ENCODE peak calls at places on chromosome 16, in nine cellular contexts. M is OCI-LY7, P is nephron progenitor cell, X is heart right ventricle, V is neural progenitor cell, W is GM10248, I is psoas muscle, H is WERI-Rb-1, U is body of pancreas. Q is an unnamed sample.

GRCh38 chr16:71473891-71474290 is 11.8 kb upstream of the ZNF23 start:
- DNase-seq in U (no peak), V (no peak), W (no peak), M (no peak), P (no peak), X (no peak), I (no peak), H (no peak), Q (no peak)

GRCh38 chr16:48101069-48101674 is 54.6 kb downstream of the ABCC12 start:
- DNase-seq in U (peak; percentile 61), I (no peak), W (peak; percentile 76), X (no peak), V (no peak), H (no peak), P (no peak), M (no peak), Q (no peak)

GRCh38 chr16:64475627-64476351 is 646.1 kb downstream of the CDH11 start:
- DNase-seq in U (no peak), H (no peak), P (no peak), V (no peak), W (no peak), M (no peak), I (no peak), X (no peak), Q (no peak)

GRCh38 chr16:55502801-55503366 is 6.0 kb upstream of the LPCAT2 start:
- DNase-seq in V (peak; percentile 25), U (peak; percentile 98), W (peak; percentile 4), P (peak; percentile 21), I (peak; percentile 92), M (no peak), X (peak; percentile 88), H (peak; percentile 44), Q (peak; percentile 93)

GRCh38 chr16:11235703-11235991 is 20.4 kb downstream of the SOCS1 start:
- DNase-seq in P (no peak), V (no peak), U (peak; percentile 73), M (no peak), W (no peak), H (no peak), I (no peak), X (no peak), Q (no peak)

GRCh38 chr16:77385481-77385880 is 49.4 kb downstream of the ADAMTS18 start:
- DNase-seq in U (no peak), I (no peak), V (no peak), W (no peak), H (no peak), X (no peak), M (no peak), P (no peak), Q (no peak)

GRCh38 chr16:78325532-78325931 is 226.1 kb downstream of the WWOX start:
- DNase-seq in I (no peak), U (no peak), P (peak; percentile 25), M (no peak), X (no peak), V (peak; percentile 21), W (no peak), H (no peak), Q (no peak)

GRCh38 chr16:49755291-49755611 is 100.7 kb downstream of the ZNF423 start:
- DNase-seq in V (peak; percentile 75), M (no peak), W (no peak), U (no peak), H (peak; percentile 72), X (no peak), P (no peak), I (no peak), Q (no peak)

GRCh38 chr16:58196898-58197313 is 1.0 kb downstream of the CSNK2A2 start:
- DNase-seq in P (no peak), X (no peak), V (peak; percentile 19), U (no peak), I (no peak), M (peak; percentile 21), W (no peak), H (no peak), Q (peak; percentile 31)

GRCh38 chr16:46638947-46639925 is 18.1 kb upstream of the SHCBP1 start:
- DNase-seq in V (no peak), M (no peak), P (no peak), I (no peak), X (no peak), U (no peak), W (no peak), H (no peak), Q (no peak)

GRCh38 chr16:4660454-4661007 is 32.8 kb upstream of the NUDT16L1 start:
- DNase-seq in W (peak; percentile 85), M (no peak), I (no peak), X (peak; percentile 55), P (peak; percentile 58), U (peak; percentile 66), H (no peak), V (no peak), Q (peak; percentile 69)

GRCh38 chr16:61324044-61324443 is 712.2 kb downstream of the CDH8 start:
- DNase-seq in M (no peak), H (no peak), I (no peak), U (no peak), P (no peak), V (peak; percentile 61), X (no peak), W (no peak), Q (no peak)

GRCh38 chr16:51592013-51592501 is 441.0 kb upstream of the SALL1 start:
- DNase-seq in M (no peak), I (no peak), X (no peak), W (no peak), H (no peak), P (peak; percentile 44), V (peak; percentile 46), U (peak; percentile 9), Q (no peak)

GRCh38 chr16:23691483-23692189 is 12.9 kb downstream of the PLK1 start:
- DNase-seq in M (no peak), H (no peak), P (no peak), I (no peak), V (no peak), U (no peak), W (no peak), X (no peak), Q (no peak)

GRCh38 chr16:8571061-8571596 is 19.2 kb downstream of the TMEM114 start:
- DNase-seq in X (no peak), I (no peak), U (no peak), M (no peak), W (no peak), P (no peak), H (no peak), V (peak; percentile 68), Q (no peak)

GRCh38 chr16:65336169-65336568 is 214.3 kb upstream of the CDH11 start:
- DNase-seq in M (no peak), H (no peak), I (no peak), U (no peak), W (no peak), X (no peak), V (no peak), P (no peak), Q (no peak)

GRCh38 chr16:48393843-48394703 is 8.9 kb upstream of the SIAH1 start:
- DNase-seq in W (no peak), V (no peak), U (peak; percentile 13), X (no peak), P (no peak), H (peak; percentile 16), M (no peak), I (peak; percentile 83), Q (no peak)

GRCh38 chr16:67865318-67865717 is 7.5 kb upstream of the EDC4 start:
- DNase-seq in H (no peak), I (peak; percentile 47), P (no peak), U (peak; percentile 48), W (no peak), M (peak; percentile 38), V (peak; percentile 61), X (no peak), Q (no peak)

GRCh38 chr16:13307255-13307654 is 405.9 kb downstream of the SHISA9 start:
- DNase-seq in I (no peak), X (no peak), V (no peak), H (no peak), W (no peak), P (no peak), M (no peak), U (no peak), Q (no peak)

GRCh38 chr16:9793623-9794022 is 388.6 kb downstream of the GRIN2A start:
- DNase-seq in W (no peak), P (no peak), V (no peak), U (no peak), H (no peak), M (no peak), I (no peak), X (no peak), Q (no peak)

GRCh38 chr16:9790199-9790598 is 392.0 kb downstream of the GRIN2A start:
- DNase-seq in U (no peak), I (no peak), X (no peak), H (no peak), M (no peak), W (no peak), P (no peak), V (no peak), Q (no peak)

GRCh38 chr16:9791566-9791965 is 390.7 kb downstream of the GRIN2A start:
- DNase-seq in V (peak; percentile 18), I (no peak), U (no peak), X (no peak), H (no peak), P (no peak), W (no peak), M (no peak), Q (no peak)

GRCh38 chr16:9787717-9788116 is 394.5 kb downstream of the GRIN2A start:
- DNase-seq in V (no peak), I (no peak), M (no peak), P (no peak), X (no peak), W (no peak), H (no peak), U (no peak), Q (no peak)
- TF ChIP-seq CTCF in V (no peak), I (no peak), M (no peak), P (no peak), X (no peak), W (no peak), H (no peak), U (no peak), Q (no peak)

GRCh38 chr16:21614896-21615295 is 15.5 kb downstream of the METTL9 start:
- DNase-seq in H (no peak), W (no peak), U (no peak), V (no peak), I (no peak), X (no peak), P (no peak), M (no peak), Q (no peak)
- TF ChIP-seq CTCF in H (no peak), W (no peak), U (no peak), V (peak; percentile 26), I (no peak), X (no peak), P (no peak), M (peak; percentile 71), Q (no peak)

DNA sequence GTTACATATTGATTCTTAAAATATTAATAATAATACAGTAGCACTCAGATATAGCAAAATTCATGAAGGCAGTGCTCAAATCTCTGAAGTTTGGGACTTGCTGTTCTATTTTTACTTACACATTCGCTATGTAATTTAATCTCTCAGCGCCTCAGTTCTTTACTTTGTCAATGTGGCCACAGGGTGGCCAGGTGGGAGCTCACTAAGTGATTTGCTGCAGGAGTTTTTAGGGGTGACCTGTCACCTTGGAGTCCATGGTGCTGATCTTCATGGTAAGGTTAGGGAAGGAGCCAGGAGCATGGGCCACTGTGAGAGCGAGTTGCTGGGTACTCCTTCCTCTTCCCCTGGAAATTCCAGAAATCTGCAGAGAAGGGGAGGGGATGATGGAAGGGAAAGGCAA is 28.1 kb downstream of the VWA3A start:
- DNase-seq in U (no peak), H (no peak), W (no peak), I (no peak), V (no peak), X (no peak), M (no peak), P (no peak), Q (no peak)
- TF ChIP-seq CTCF in U (no peak), H (no peak), W (no peak), I (no peak), V (no peak), X (no peak), M (peak; percentile 20), P (no peak), Q (no peak)

GRCh38 chr16:352547-353403 is at the start of gene AXIN1:
- DNase-seq in V (peak; percentile 100), P (peak; percentile 100), W (peak; percentile 98), I (peak; percentile 99), X (peak; percentile 99), H (peak; percentile 100), U (peak; percentile 100), M (peak; percentile 98), Q (peak; percentile 99)
- TF ChIP-seq CTCF in V (peak; percentile 66), P (no peak), W (peak; percentile 56), I (peak; percentile 47), X (peak; percentile 63), H (peak; percentile 46), U (peak; percentile 74), M (no peak), Q (peak; percentile 62)